ENCODE peak calls at places on chromosome 3, in six cellular contexts. W is gastrocnemius medialis; S is WTC11; N is BJ; D is prostate gland; J is CD8-positive, alpha-beta T cell. O is an unnamed sample.

GRCh38 chr3:33789183-33789954 is 9.1 kb upstream of the PDCD6IP start:
- DNase-seq in W (no peak), S (no peak), N (no peak), D (no peak), J (no peak), O (no peak)

GRCh38 chr3:129617381-129618185 is 11.1 kb upstream of the PLXND1 start:
- DNase-seq in W (no peak), S (no peak), N (no peak), D (no peak), J (no peak), O (no peak)

GRCh38 chr3:86563358-86563970 is 427.5 kb downstream of the VGLL3 start:
- DNase-seq in W (no peak), S (no peak), N (peak; percentile 5), D (no peak), J (no peak), O (no peak)

GRCh38 chr3:42708611-42709151 is 6.1 kb upstream of the HHATL start:
- DNase-seq in W (no peak), S (no peak), N (no peak), D (no peak), J (no peak), O (no peak)

GRCh38 chr3:33592999-33593398 is 125.1 kb downstream of the CLASP2 start:
- DNase-seq in W (no peak), S (no peak), N (no peak), D (no peak), J (no peak), O (no peak)

GRCh38 chr3:50396502-50396901 is 37.2 kb upstream of the TMEM115 start:
- DNase-seq in W (no peak), S (no peak), N (no peak), D (no peak), J (no peak), O (no peak)

GRCh38 chr3:125039041-125039896 is 16.5 kb downstream of the HEG1 start:
- DNase-seq in W (no peak), S (no peak), N (no peak), D (no peak), J (no peak), O (no peak)

GRCh38 chr3:58962816-58963215 is 87.0 kb downstream of the CFAP20DC start:
- DNase-seq in W (no peak), S (no peak), N (no peak), D (no peak), J (no peak), O (no peak)

GRCh38 chr3:12268050-12268449 is 20.8 kb upstream of the PPARG start:
- DNase-seq in W (no peak), S (no peak), N (no peak), D (no peak), J (no peak), O (no peak)

GRCh38 chr3:151165221-151165620 is 37.8 kb downstream of the GPR171 start:
- DNase-seq in W (no peak), S (no peak), N (no peak), D (no peak), J (no peak), O (no peak)

GRCh38 chr3:124298951-124299350 is 307.0 kb upstream of the ROPN1 start:
- DNase-seq in W (no peak), S (no peak), N (no peak), D (no peak), J (no peak), O (no peak)

GRCh38 chr3:129626744-129627349 is 20.4 kb upstream of the PLXND1 start:
- DNase-seq in W (peak; percentile 91), S (peak; percentile 87), N (no peak), D (peak; percentile 72), J (peak; percentile 51), O (peak; percentile 87)

GRCh38 chr3:167738037-167738436 is 2.5 kb downstream of the SERPINI1 start:
- DNase-seq in W (no peak), S (no peak), N (no peak), D (no peak), J (no peak), O (no peak)

GRCh38 chr3:167743799-167744198 is 8.3 kb downstream of the SERPINI1 start:
- DNase-seq in W (no peak), S (no peak), N (no peak), D (no peak), J (no peak), O (no peak)

GRCh38 chr3:167739190-167739589 is 3.7 kb downstream of the SERPINI1 start:
- DNase-seq in W (no peak), S (no peak), N (no peak), D (no peak), J (no peak), O (no peak)

GRCh38 chr3:167742338-167742737 is 6.8 kb downstream of the SERPINI1 start:
- DNase-seq in W (no peak), S (no peak), N (no peak), D (no peak), J (no peak), O (no peak)

DNA sequence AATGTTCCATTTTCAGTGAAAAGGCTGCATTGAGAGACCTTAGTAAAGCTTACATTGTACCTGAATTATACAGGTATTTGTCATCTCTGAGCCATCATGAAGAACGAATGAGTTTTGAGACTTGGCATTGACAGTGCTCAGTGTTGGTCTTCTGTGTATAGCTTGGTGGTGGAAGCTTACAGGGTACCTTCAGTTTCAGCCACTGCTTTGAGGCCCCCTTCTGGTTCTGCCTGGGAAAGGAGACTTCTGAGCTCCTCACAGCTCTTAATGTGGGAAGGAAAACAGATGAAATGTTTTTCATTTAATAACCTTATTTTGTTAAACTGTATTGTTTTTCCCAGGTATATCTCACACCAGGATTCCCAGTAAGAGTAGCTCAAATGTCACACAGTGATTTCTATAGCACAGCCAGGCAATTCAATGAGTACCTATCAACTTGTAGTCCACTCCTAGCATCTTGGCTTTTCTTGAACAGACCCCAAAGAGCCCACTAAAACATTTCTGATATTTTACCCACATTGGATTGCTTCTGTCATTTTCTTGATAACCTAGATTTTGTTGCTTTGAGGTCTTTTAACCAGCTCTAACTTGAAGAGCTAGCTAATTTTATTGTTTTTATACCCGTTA is 5.6 kb downstream of the SERPINI1 start:
- DNase-seq in W (no peak), S (peak; percentile 49), N (no peak), D (no peak), J (peak; percentile 36), O (peak; percentile 48)
- TF ChIP-seq CTCF in W (no peak), S (no peak), N (peak; percentile 58), D (no peak), J (peak; percentile 42), O (peak; percentile 10)

GRCh38 chr3:187019542-187020072 is 89.3 kb downstream of the ST6GAL1 start:
- DNase-seq in W (no peak), S (no peak), N (no peak), D (no peak), J (no peak), O (no peak)
- TF ChIP-seq CTCF in W (no peak), S (no peak), N (no peak), D (no peak), J (no peak), O (no peak)

DNA sequence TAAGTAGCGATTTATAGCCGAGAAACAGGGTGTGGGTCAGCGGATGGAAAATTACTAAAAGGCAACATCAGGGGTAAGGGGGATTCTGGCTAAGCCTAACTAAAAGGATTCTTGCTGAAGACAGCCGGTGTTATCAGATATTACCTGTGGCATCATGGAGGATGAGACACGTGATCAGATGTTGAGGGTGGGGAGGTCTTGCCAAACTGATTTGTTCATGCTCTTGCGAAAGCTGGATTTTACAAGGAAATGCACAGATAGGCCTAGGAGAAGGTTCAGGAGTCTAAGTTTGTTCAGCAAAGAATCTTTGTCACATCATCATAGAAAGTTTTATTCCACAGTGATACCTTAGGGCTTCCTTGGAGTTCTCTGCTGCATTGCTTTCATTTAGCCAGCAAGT is 396.8 kb upstream of the TBL1XR1 start:
- DNase-seq in W (no peak), S (no peak), N (no peak), D (no peak), J (no peak), O (no peak)
- TF ChIP-seq CTCF in W (no peak), S (no peak), N (no peak), D (no peak), J (no peak), O (no peak)

DNA sequence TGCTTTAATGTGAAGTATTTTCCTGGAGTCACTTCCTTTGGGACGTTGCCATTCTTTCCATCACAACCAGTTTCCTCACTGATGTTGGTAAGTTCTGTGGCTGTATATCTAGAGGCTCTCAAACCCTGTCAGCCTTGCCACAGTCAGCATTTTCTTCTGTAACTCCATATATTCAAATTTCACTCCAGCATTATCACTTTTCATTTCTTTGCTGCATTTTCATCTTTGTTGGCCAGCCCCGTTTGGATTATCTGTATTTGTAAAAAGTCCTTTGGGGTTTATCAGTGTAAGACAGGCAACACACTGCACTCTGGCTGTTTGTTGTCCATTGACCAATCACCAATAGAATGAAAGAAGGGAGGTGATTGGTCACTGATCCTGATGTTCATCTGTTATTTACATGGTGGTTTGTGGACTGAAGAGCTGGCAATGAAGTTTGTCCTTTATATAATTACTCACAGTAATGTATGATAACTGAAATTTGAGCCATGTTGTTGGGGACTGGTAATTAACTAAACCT is 20.3 kb downstream of the GMPS start:
- DNase-seq in W (no peak), S (no peak), N (no peak), D (no peak), J (no peak), O (no peak)
- TF ChIP-seq CTCF in W (no peak), S (no peak), N (no peak), D (no peak), J (no peak), O (no peak)

GRCh38 chr3:114151091-114151490 is 27.8 kb downstream of the DRD3 start:
- DNase-seq in W (no peak), S (no peak), N (no peak), D (no peak), J (no peak), O (no peak)

GRCh38 chr3:114157321-114157720 is 21.5 kb downstream of the DRD3 start:
- DNase-seq in W (no peak), S (no peak), N (no peak), D (no peak), J (no peak), O (no peak)

GRCh38 chr3:114154321-114154821 is 24.5 kb downstream of the DRD3 start:
- DNase-seq in W (no peak), S (peak; percentile 47), N (no peak), D (no peak), J (no peak), O (no peak)

GRCh38 chr3:114152519-114153151 is 26.2 kb downstream of the DRD3 start:
- DNase-seq in W (peak; percentile 46), S (peak; percentile 90), N (peak; percentile 22), D (peak; percentile 53), J (peak; percentile 82), O (peak; percentile 86)

DNA sequence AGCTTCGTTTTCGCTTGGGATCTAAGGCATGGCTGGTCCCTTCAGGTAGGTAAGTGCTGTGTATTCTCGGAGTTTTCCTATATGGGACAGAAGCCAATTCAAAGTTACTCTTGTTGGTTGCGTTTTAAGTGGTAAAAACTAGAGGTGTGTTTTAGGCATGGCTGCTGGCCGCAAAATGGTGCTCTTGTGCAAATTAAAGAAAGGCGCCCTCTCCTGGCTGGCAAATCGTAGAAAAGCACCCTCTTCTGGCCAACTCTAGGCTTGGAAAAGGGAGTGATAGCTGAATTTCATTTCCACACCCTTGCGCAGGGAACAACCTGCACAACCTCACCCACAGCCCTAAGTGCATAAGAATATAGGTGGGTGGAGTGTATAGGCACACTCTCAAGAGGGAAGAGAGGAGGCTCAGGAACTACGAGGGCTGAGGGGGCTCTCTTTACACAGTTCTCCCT is 23.5 kb downstream of the DRD3 start:
- DNase-seq in W (no peak), S (peak; percentile 55), N (no peak), D (no peak), J (no peak), O (peak; percentile 62)
- TF ChIP-seq CTCF in W (no peak), S (peak; percentile 40), N (peak; percentile 55), D (no peak), J (peak; percentile 23), O (peak; percentile 42)

O was measured in glutamatergic neuron.